ENCODE peak calls at places on chromosome 6, in six cellular contexts. One of them, this sample, is unnamed.

GRCh38 chr6:157443066-157443800 is 62.2 kb downstream of the ZDHHC14 start:
- DNase-seq in HCT116: no peak
- DNase-seq in K562: no peak
- DNase-seq in GM12878: peak; percentile 80
- DNase-seq in HepG2: no peak
- DNase-seq in H1: no peak
- DNase-seq in this sample: no peak

GRCh38 chr6:10695086-10695657 is 400 bp downstream of the PAK1IP1 start:
- DNase-seq in HepG2: no peak
- DNase-seq in K562: no peak
- DNase-seq in GM12878: no peak
- DNase-seq in H1: no peak
- DNase-seq in HCT116: no peak
- DNase-seq in this sample: no peak

GRCh38 chr6:75759207-75759606 is 10.2 kb downstream of the MYO6 start:
- DNase-seq in HepG2: no peak
- DNase-seq in GM12878: no peak
- DNase-seq in H1: no peak
- DNase-seq in HCT116: no peak
- DNase-seq in K562: no peak
- DNase-seq in this sample: no peak

GRCh38 chr6:98687776-98688175 is 146.6 kb upstream of the POU3F2 start:
- DNase-seq in H1: no peak
- DNase-seq in HCT116: no peak
- DNase-seq in HepG2: no peak
- DNase-seq in GM12878: no peak
- DNase-seq in K562: no peak
- DNase-seq in this sample: no peak

GRCh38 chr6:51013376-51013775 is 194.7 kb downstream of the TFAP2B start:
- DNase-seq in HCT116: no peak
- DNase-seq in H1: no peak
- DNase-seq in HepG2: no peak
- DNase-seq in K562: no peak
- DNase-seq in GM12878: no peak
- DNase-seq in this sample: no peak

GRCh38 chr6:17790486-17790885 is 83.8 kb upstream of the NUP153 start:
- DNase-seq in HepG2: no peak
- DNase-seq in HCT116: no peak
- DNase-seq in GM12878: no peak
- DNase-seq in H1: no peak
- DNase-seq in K562: no peak
- DNase-seq in this sample: no peak

GRCh38 chr6:118876814-118877213 is 17.1 kb upstream of the ASF1A start:
- DNase-seq in HCT116: no peak
- DNase-seq in K562: no peak
- DNase-seq in HepG2: no peak
- DNase-seq in H1: no peak
- DNase-seq in GM12878: no peak
- DNase-seq in this sample: no peak

GRCh38 chr6:35238843-35239289 is 20.7 kb upstream of the ZNF76 start:
- DNase-seq in GM12878: no peak
- DNase-seq in HCT116: no peak
- DNase-seq in K562: no peak
- DNase-seq in HepG2: no peak
- DNase-seq in H1: no peak
- DNase-seq in this sample: peak; percentile 66

GRCh38 chr6:52517502-52518278 is 59.2 kb downstream of the TRAM2 start:
- DNase-seq in GM12878: no peak
- DNase-seq in K562: peak; percentile 82
- DNase-seq in HepG2: peak; percentile 92
- DNase-seq in HCT116: peak; percentile 80
- DNase-seq in H1: peak; percentile 73
- DNase-seq in this sample: peak; percentile 76

GRCh38 chr6:150395388-150396009 is 26.7 kb downstream of the IYD start:
- DNase-seq in HCT116: peak; percentile 49
- DNase-seq in HepG2: peak; percentile 60
- DNase-seq in GM12878: no peak
- DNase-seq in K562: peak; percentile 55
- DNase-seq in H1: peak; percentile 51
- DNase-seq in this sample: peak; percentile 38

GRCh38 chr6:10441004-10441654 is 26.3 kb upstream of the TFAP2A start:
- DNase-seq in K562: no peak
- DNase-seq in HepG2: peak; percentile 63
- DNase-seq in H1: no peak
- DNase-seq in GM12878: no peak
- DNase-seq in HCT116: peak; percentile 93
- DNase-seq in this sample: no peak

GRCh38 chr6:34792605-34793500 is 970 bp downstream of the BLTP3A start:
- DNase-seq in HepG2: peak; percentile 57
- DNase-seq in H1: no peak
- DNase-seq in GM12878: no peak
- DNase-seq in HCT116: no peak
- DNase-seq in K562: no peak
- DNase-seq in this sample: no peak

GRCh38 chr6:151482290-151482689 is 11.5 kb upstream of the CCDC170 start:
- DNase-seq in HCT116: no peak
- DNase-seq in K562: no peak
- DNase-seq in GM12878: no peak
- DNase-seq in HepG2: no peak
- DNase-seq in H1: no peak
- DNase-seq in this sample: no peak

GRCh38 chr6:141483561-141484061 is 649.1 kb upstream of the GJE1 start:
- DNase-seq in HCT116: no peak
- DNase-seq in HepG2: no peak
- DNase-seq in H1: no peak
- DNase-seq in GM12878: peak; percentile 85
- DNase-seq in K562: no peak
- DNase-seq in this sample: no peak

GRCh38 chr6:130810307-130811030 is 16.7 kb upstream of the SMLR1 start:
- DNase-seq in GM12878: no peak
- DNase-seq in HCT116: no peak
- DNase-seq in HepG2: no peak
- DNase-seq in K562: no peak
- DNase-seq in H1: no peak
- DNase-seq in this sample: no peak

GRCh38 chr6:154938245-154938583 is 56.9 kb upstream of the TIAM2 start:
- DNase-seq in H1: no peak
- DNase-seq in GM12878: no peak
- DNase-seq in HCT116: no peak
- DNase-seq in K562: no peak
- DNase-seq in HepG2: no peak
- DNase-seq in this sample: no peak

GRCh38 chr6:168131464-168132415 is 52.7 kb upstream of the FRMD1 start:
- DNase-seq in HCT116: no peak
- DNase-seq in HepG2: no peak
- DNase-seq in GM12878: no peak
- DNase-seq in H1: no peak
- DNase-seq in K562: no peak
- DNase-seq in this sample: no peak

GRCh38 chr6:142760152-142760551 is 184.8 kb downstream of the HIVEP2 start:
- DNase-seq in K562: no peak
- DNase-seq in H1: no peak
- DNase-seq in HCT116: no peak
- DNase-seq in GM12878: no peak
- DNase-seq in HepG2: no peak
- DNase-seq in this sample: no peak

GRCh38 chr6:138719011-138719635 is 54.4 kb upstream of the CCDC28A start:
- DNase-seq in GM12878: no peak
- DNase-seq in H1: no peak
- DNase-seq in HepG2: no peak
- DNase-seq in HCT116: no peak
- DNase-seq in K562: no peak
- DNase-seq in this sample: no peak

GRCh38 chr6:958531-958930 is 265.6 kb upstream of the EXOC2 start:
- DNase-seq in HepG2: no peak
- DNase-seq in K562: no peak
- DNase-seq in H1: no peak
- DNase-seq in HCT116: no peak
- DNase-seq in GM12878: no peak
- DNase-seq in this sample: no peak

GRCh38 chr6:126721581-126722145 is 381.7 kb downstream of the CENPW start:
- DNase-seq in K562: no peak
- DNase-seq in HepG2: no peak
- DNase-seq in H1: no peak
- DNase-seq in GM12878: no peak
- DNase-seq in HCT116: peak; percentile 49
- DNase-seq in this sample: no peak

GRCh38 chr6:22024973-22025467 is 271.8 kb downstream of the PRL start:
- DNase-seq in HepG2: no peak
- DNase-seq in GM12878: peak; percentile 62
- DNase-seq in HCT116: no peak
- DNase-seq in K562: no peak
- DNase-seq in H1: no peak
- DNase-seq in this sample: no peak

GRCh38 chr6:41630946-41631345 is 7.3 kb upstream of the MDFI start:
- DNase-seq in H1: no peak
- DNase-seq in K562: no peak
- DNase-seq in HepG2: no peak
- DNase-seq in GM12878: no peak
- DNase-seq in HCT116: no peak
- DNase-seq in this sample: no peak

GRCh38 chr6:82741996-82742385 is 323.6 kb downstream of the UBE3D start:
- DNase-seq in K562: no peak
- DNase-seq in H1: no peak
- DNase-seq in HCT116: no peak
- DNase-seq in GM12878: no peak
- DNase-seq in HepG2: no peak
- DNase-seq in this sample: no peak

GRCh38 chr6:97094376-97094775 is 169.8 kb downstream of the KLHL32 start:
- DNase-seq in K562: no peak
- DNase-seq in HCT116: no peak
- DNase-seq in H1: no peak
- DNase-seq in GM12878: no peak
- DNase-seq in HepG2: no peak
- DNase-seq in this sample: no peak

GRCh38 chr6:168385858-168386735 is 54.9 kb upstream of the SMOC2 start:
- DNase-seq in HCT116: no peak
- DNase-seq in HepG2: no peak
- DNase-seq in GM12878: no peak
- DNase-seq in K562: no peak
- DNase-seq in H1: no peak
- DNase-seq in this sample: no peak

GRCh38 chr6:106066984-106067383 is 19.2 kb upstream of the PRDM1 start:
- DNase-seq in GM12878: no peak
- DNase-seq in HCT116: no peak
- DNase-seq in HepG2: no peak
- DNase-seq in K562: no peak
- DNase-seq in H1: no peak
- DNase-seq in this sample: no peak

GRCh38 chr6:49457771-49458170 is 5.3 kb downstream of the MMUT start:
- DNase-seq in K562: no peak
- DNase-seq in GM12878: no peak
- DNase-seq in H1: no peak
- DNase-seq in HCT116: no peak
- DNase-seq in HepG2: no peak
- DNase-seq in this sample: no peak

GRCh38 chr6:76221525-76221924 is 149.1 kb upstream of the IMPG1 start:
- DNase-seq in K562: no peak
- DNase-seq in HepG2: no peak
- DNase-seq in HCT116: no peak
- DNase-seq in GM12878: no peak
- DNase-seq in H1: no peak
- DNase-seq in this sample: no peak

DNA sequence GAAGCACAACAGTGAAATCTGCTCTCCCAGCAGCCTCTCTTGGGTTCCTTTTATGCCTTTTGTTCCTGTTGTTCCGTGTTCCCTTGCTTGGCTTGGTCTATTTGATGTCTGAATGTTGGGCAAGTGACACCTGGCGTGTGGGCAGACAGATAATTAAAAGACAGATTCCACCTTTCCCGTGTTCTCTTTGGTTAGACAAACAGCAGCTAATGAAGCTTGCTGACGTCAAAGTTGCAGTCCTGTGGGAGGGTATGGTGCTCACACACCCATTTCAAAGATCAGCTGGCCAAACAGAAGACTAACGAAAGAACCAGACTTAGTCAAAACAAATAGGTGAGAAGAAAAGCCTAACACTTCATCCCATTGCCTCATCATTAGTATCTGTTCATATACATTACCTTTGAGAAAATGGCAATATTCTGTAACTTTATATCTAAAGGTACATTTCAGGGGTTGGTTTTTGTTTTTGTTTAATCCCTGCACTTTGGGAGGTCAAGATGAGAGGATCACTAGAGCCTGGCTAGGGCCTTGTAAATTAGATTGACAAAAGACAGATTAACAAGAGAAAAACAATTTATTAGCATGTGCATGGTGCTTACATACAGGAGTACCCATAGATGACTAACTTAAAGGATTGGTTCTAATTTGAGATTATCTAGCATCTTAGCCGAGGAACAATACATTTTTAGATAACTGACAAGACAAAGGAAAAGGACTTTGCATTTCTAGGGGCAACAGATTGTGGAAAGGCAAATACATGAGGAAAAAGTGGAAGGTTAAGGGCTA is 48.9 kb upstream of the TNFRSF21 start:
- DNase-seq in K562: no peak
- DNase-seq in H1: no peak
- DNase-seq in GM12878: peak; percentile 11
- DNase-seq in HCT116: no peak
- DNase-seq in HepG2: no peak
- DNase-seq in this sample: peak; percentile 25
- H3K4me1 ChIP-seq in K562: no peaks in the 10 kb centered on the region
- H3K4me1 ChIP-seq in H1: no peaks in the 10 kb centered on the region
- H3K4me1 ChIP-seq in GM12878: peaks cover 15% of the 10 kb centered on the region
- H3K4me1 ChIP-seq in HCT116: no peaks in the 10 kb centered on the region
- H3K4me1 ChIP-seq in HepG2: peaks cover 20% of the 10 kb centered on the region
- H3K4me1 ChIP-seq in this sample: no peaks in the 10 kb centered on the region

GRCh38 chr6:122141246-122141645 is 258.2 kb upstream of the HSF2 start:
- DNase-seq in GM12878: no peak
- DNase-seq in HepG2: no peak
- DNase-seq in K562: no peak
- DNase-seq in H1: no peak
- DNase-seq in HCT116: no peak
- DNase-seq in this sample: no peak
- TF ChIP-seq ZNF274 in GM12878: no peak
- TF ChIP-seq ZNF274 in HepG2: no peak
- TF ChIP-seq ZNF274 in K562: no peak
- TF ChIP-seq ZNF274 in H1: no peak
- TF ChIP-seq ZNF274 in HCT116: no peak
- TF ChIP-seq ZNF274 in this sample: no peak

GRCh38 chr6:2962636-2963035 is 8.7 kb downstream of the SERPINB6 start:
- DNase-seq in HepG2: no peak
- DNase-seq in K562: no peak
- DNase-seq in H1: no peak
- DNase-seq in GM12878: no peak
- DNase-seq in HCT116: no peak
- DNase-seq in this sample: no peak
- H3K4me1 ChIP-seq in HepG2: peaks cover 35% of the 10 kb centered on the region
- H3K4me1 ChIP-seq in K562: peaks cover 44% of the 10 kb centered on the region
- H3K4me1 ChIP-seq in H1: peaks cover 16% of the 10 kb centered on the region
- H3K4me1 ChIP-seq in GM12878: no peaks in the 10 kb centered on the region
- H3K4me1 ChIP-seq in HCT116: peaks cover 4% of the 10 kb centered on the region
- H3K4me1 ChIP-seq in this sample: peaks cover 15% of the 10 kb centered on the region

DNA sequence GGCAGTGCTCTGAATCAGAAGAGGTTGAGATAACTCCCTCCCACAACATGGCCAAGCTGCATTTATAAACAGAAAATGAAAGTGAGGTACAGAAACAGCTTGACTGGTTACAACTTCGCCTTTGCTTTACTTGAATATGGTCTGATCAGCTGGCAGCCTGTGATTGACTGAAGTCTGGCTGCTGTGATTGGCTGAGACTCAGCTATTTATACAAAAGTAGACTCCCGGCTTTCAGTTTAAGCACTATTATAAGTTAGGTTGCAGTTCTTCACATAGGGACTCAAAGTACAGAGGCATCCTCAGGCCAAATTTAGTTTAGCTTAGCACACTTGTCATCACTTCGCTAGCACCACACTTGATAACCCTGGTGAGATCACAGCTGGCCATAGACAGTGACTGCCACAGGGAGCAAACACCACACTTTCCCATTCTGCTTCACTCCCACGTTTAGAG is 362.6 kb downstream of the EPM2A start:
- DNase-seq in H1: no peak
- DNase-seq in HepG2: peak; percentile 12
- DNase-seq in K562: no peak
- DNase-seq in GM12878: peak; percentile 52
- DNase-seq in HCT116: no peak
- DNase-seq in this sample: no peak
- TF ChIP-seq ZNF274 in H1: no peak
- TF ChIP-seq ZNF274 in HepG2: no peak
- TF ChIP-seq ZNF274 in K562: no peak
- TF ChIP-seq ZNF274 in GM12878: no peak
- TF ChIP-seq ZNF274 in HCT116: no peak
- TF ChIP-seq ZNF274 in this sample: no peak

This sample was measured in NT2/D1.